ENCODE peak calls at places on chromosomes 5 and 9, in seven cellular contexts. One of them, this sample, is unnamed.

GRCh38 chr5:145830594-145830993 is 4.5 kb downstream of the PRELID2 start:
- DNase-seq in Caco-2: no peak
- DNase-seq in lower leg skin: no peak
- DNase-seq in sigmoid colon: no peak
- DNase-seq in HFF-Myc: no peak
- DNase-seq in bronchial epithelial cell: no peak
- DNase-seq in LNCaP clone FGC: no peak
- DNase-seq in this sample: no peak

GRCh38 chr9:110900451-110900850 is 137.8 kb downstream of the LPAR1 start:
- DNase-seq in Caco-2: no peak
- DNase-seq in lower leg skin: no peak
- DNase-seq in sigmoid colon: no peak
- DNase-seq in HFF-Myc: no peak
- DNase-seq in bronchial epithelial cell: no peak
- DNase-seq in LNCaP clone FGC: no peak
- DNase-seq in this sample: no peak

GRCh38 chr9:124306098-124306735 is 48.5 kb downstream of the NEK6 start:
- DNase-seq in Caco-2: no peak
- DNase-seq in lower leg skin: no peak
- DNase-seq in sigmoid colon: no peak
- DNase-seq in HFF-Myc: no peak
- DNase-seq in bronchial epithelial cell: peak; percentile 89
- DNase-seq in LNCaP clone FGC: no peak
- DNase-seq in this sample: no peak

GRCh38 chr5:55864606-55865541 is 13.7 kb downstream of the IL31RA start:
- DNase-seq in Caco-2: no peak
- DNase-seq in lower leg skin: no peak
- DNase-seq in sigmoid colon: no peak
- DNase-seq in HFF-Myc: no peak
- DNase-seq in bronchial epithelial cell: no peak
- DNase-seq in LNCaP clone FGC: no peak
- DNase-seq in this sample: no peak

GRCh38 chr5:95591490-95591901 is 28.4 kb upstream of the GPR150 start:
- DNase-seq in Caco-2: no peak
- DNase-seq in lower leg skin: no peak
- DNase-seq in sigmoid colon: no peak
- DNase-seq in HFF-Myc: no peak
- DNase-seq in bronchial epithelial cell: peak; percentile 87
- DNase-seq in LNCaP clone FGC: no peak
- DNase-seq in this sample: no peak

GRCh38 chr5:91186101-91186500 is 197.0 kb downstream of the ARRDC3 start:
- DNase-seq in Caco-2: no peak
- DNase-seq in lower leg skin: no peak
- DNase-seq in sigmoid colon: no peak
- DNase-seq in HFF-Myc: no peak
- DNase-seq in bronchial epithelial cell: no peak
- DNase-seq in LNCaP clone FGC: no peak
- DNase-seq in this sample: no peak

GRCh38 chr9:31807574-31808256 is 576.7 kb upstream of the ACO1 start:
- DNase-seq in Caco-2: peak; percentile 56
- DNase-seq in lower leg skin: no peak
- DNase-seq in sigmoid colon: no peak
- DNase-seq in HFF-Myc: no peak
- DNase-seq in bronchial epithelial cell: no peak
- DNase-seq in LNCaP clone FGC: no peak
- DNase-seq in this sample: no peak

GRCh38 chr9:17291766-17292165 is 156.9 kb downstream of the CNTLN start:
- DNase-seq in Caco-2: no peak
- DNase-seq in lower leg skin: no peak
- DNase-seq in sigmoid colon: no peak
- DNase-seq in HFF-Myc: no peak
- DNase-seq in bronchial epithelial cell: peak; percentile 25
- DNase-seq in LNCaP clone FGC: no peak
- DNase-seq in this sample: no peak

GRCh38 chr5:98865690-98866089 is 63.1 kb downstream of the CHD1 start:
- DNase-seq in Caco-2: no peak
- DNase-seq in lower leg skin: no peak
- DNase-seq in sigmoid colon: no peak
- DNase-seq in HFF-Myc: no peak
- DNase-seq in bronchial epithelial cell: no peak
- DNase-seq in LNCaP clone FGC: no peak
- DNase-seq in this sample: no peak

DNA sequence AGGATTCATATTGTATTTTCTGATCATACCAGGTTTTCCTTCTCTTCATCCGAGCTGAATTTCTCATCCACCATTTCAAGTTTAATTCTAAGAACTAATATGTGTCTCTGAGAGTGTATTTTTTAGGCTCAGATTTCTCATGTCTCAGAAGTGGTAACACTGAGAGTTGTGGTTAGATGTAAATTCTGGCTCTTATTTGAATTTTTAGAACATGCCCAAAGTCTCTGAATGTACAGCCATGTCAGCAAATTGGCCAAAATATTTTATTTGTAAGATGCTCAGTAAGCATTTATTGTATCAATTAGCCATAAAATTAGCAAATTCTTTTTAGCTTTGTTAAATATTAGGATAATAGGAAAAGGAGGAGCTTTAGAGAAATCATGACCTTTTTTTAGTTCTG is 16.6 kb downstream of the SV2C start:
- DNase-seq in Caco-2: no peak
- DNase-seq in lower leg skin: no peak
- DNase-seq in sigmoid colon: no peak
- DNase-seq in HFF-Myc: no peak
- DNase-seq in bronchial epithelial cell: no peak
- DNase-seq in LNCaP clone FGC: no peak
- DNase-seq in this sample: no peak
- H3K4me3 ChIP-seq in Caco-2: no peak overlapping the region
- H3K4me3 ChIP-seq in lower leg skin: no peak overlapping the region
- H3K4me3 ChIP-seq in sigmoid colon: no peak overlapping the region
- H3K4me3 ChIP-seq in HFF-Myc: no peak overlapping the region
- H3K4me3 ChIP-seq in bronchial epithelial cell: no peak overlapping the region
- H3K4me3 ChIP-seq in LNCaP clone FGC: no peak overlapping the region
- H3K4me3 ChIP-seq in this sample: no peak overlapping the region

GRCh38 chr5:149640350-149640999 is 59.2 kb downstream of the ARHGEF37 start:
- DNase-seq in Caco-2: no peak
- DNase-seq in lower leg skin: no peak
- DNase-seq in sigmoid colon: peak; percentile 66
- DNase-seq in HFF-Myc: no peak
- DNase-seq in bronchial epithelial cell: no peak
- DNase-seq in LNCaP clone FGC: no peak
- DNase-seq in this sample: no peak

GRCh38 chr5:149639718-149640117 is 58.4 kb downstream of the ARHGEF37 start:
- DNase-seq in Caco-2: no peak
- DNase-seq in lower leg skin: no peak
- DNase-seq in sigmoid colon: peak; percentile 63
- DNase-seq in HFF-Myc: no peak
- DNase-seq in bronchial epithelial cell: no peak
- DNase-seq in LNCaP clone FGC: no peak
- DNase-seq in this sample: no peak

GRCh38 chr5:149641600-149641999 is 60.3 kb downstream of the ARHGEF37 start:
- DNase-seq in Caco-2: no peak
- DNase-seq in lower leg skin: no peak
- DNase-seq in sigmoid colon: peak; percentile 22
- DNase-seq in HFF-Myc: no peak
- DNase-seq in bronchial epithelial cell: no peak
- DNase-seq in LNCaP clone FGC: no peak
- DNase-seq in this sample: no peak

GRCh38 chr5:149638546-149639241 is 57.4 kb downstream of the ARHGEF37 start:
- DNase-seq in Caco-2: no peak
- DNase-seq in lower leg skin: no peak
- DNase-seq in sigmoid colon: peak; percentile 56
- DNase-seq in HFF-Myc: no peak
- DNase-seq in bronchial epithelial cell: no peak
- DNase-seq in LNCaP clone FGC: no peak
- DNase-seq in this sample: no peak

DNA sequence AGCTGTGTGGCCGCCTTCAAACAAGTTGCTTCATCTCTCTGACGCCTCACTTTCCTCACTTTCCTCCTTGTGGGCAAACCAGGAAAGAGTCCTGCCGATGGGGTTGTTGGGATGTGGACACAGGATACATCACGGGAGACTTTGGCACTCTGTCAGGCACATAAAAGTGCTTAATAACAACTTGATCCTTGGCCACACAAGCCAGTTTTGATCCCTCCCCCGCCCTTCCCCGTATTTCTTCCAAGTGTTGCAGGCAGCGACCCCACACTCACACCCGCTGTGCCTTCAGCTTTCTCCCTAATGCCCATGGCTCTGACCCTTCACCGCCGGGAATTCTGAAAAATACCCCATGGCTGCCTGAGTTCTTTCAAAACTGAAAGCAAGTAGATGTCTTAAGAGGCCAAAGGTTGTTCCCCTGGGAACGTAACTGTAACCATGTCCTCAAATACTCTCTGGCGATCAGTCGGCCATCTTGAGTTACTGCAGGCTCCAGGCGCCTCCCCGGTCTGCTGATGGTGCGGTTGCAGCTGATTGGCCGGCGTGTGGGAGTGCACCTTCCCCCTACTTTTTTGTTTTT is 59.8 kb downstream of the ARHGEF37 start:
- DNase-seq in Caco-2: no peak
- DNase-seq in lower leg skin: no peak
- DNase-seq in sigmoid colon: peak; percentile 90
- DNase-seq in HFF-Myc: no peak
- DNase-seq in bronchial epithelial cell: no peak
- DNase-seq in LNCaP clone FGC: peak; percentile 78
- DNase-seq in this sample: no peak
- H3K4me3 ChIP-seq in Caco-2: no peak overlapping the region
- H3K4me3 ChIP-seq in lower leg skin: no peak overlapping the region
- H3K4me3 ChIP-seq in sigmoid colon: peak overlapping the region; percentile 23
- H3K4me3 ChIP-seq in HFF-Myc: no peak overlapping the region
- H3K4me3 ChIP-seq in bronchial epithelial cell: no peak overlapping the region
- H3K4me3 ChIP-seq in LNCaP clone FGC: no peak overlapping the region
- H3K4me3 ChIP-seq in this sample: peak overlapping the region; percentile 12

GRCh38 chr5:88660947-88661869 is 221.8 kb downstream of the MEF2C start:
- DNase-seq in Caco-2: peak; percentile 89
- DNase-seq in lower leg skin: no peak
- DNase-seq in sigmoid colon: peak; percentile 83
- DNase-seq in HFF-Myc: no peak
- DNase-seq in bronchial epithelial cell: peak; percentile 28
- DNase-seq in LNCaP clone FGC: peak; percentile 87
- DNase-seq in this sample: peak; percentile 67
- H3K4me3 ChIP-seq in Caco-2: peak overlapping the region; percentile 41
- H3K4me3 ChIP-seq in lower leg skin: no peak overlapping the region
- H3K4me3 ChIP-seq in sigmoid colon: peak overlapping the region; percentile 26
- H3K4me3 ChIP-seq in HFF-Myc: peak overlapping the region; percentile 28
- H3K4me3 ChIP-seq in bronchial epithelial cell: peak overlapping the region; percentile 14
- H3K4me3 ChIP-seq in LNCaP clone FGC: peak overlapping the region; percentile 52
- H3K4me3 ChIP-seq in this sample: peak overlapping the region; percentile 31

GRCh38 chr5:75012748-75013147 is 39.6 kb downstream of the GCNT4 start:
- DNase-seq in Caco-2: no peak
- DNase-seq in lower leg skin: no peak
- DNase-seq in sigmoid colon: no peak
- DNase-seq in HFF-Myc: no peak
- DNase-seq in bronchial epithelial cell: no peak
- DNase-seq in LNCaP clone FGC: no peak
- DNase-seq in this sample: no peak

GRCh38 chr5:75020016-75020656 is 32.2 kb downstream of the GCNT4 start:
- DNase-seq in Caco-2: no peak
- DNase-seq in lower leg skin: no peak
- DNase-seq in sigmoid colon: no peak
- DNase-seq in HFF-Myc: no peak
- DNase-seq in bronchial epithelial cell: no peak
- DNase-seq in LNCaP clone FGC: peak; percentile 14
- DNase-seq in this sample: no peak

GRCh38 chr5:75018805-75019587 is 33.4 kb downstream of the GCNT4 start:
- DNase-seq in Caco-2: no peak
- DNase-seq in lower leg skin: no peak
- DNase-seq in sigmoid colon: no peak
- DNase-seq in HFF-Myc: no peak
- DNase-seq in bronchial epithelial cell: no peak
- DNase-seq in LNCaP clone FGC: no peak
- DNase-seq in this sample: no peak

GRCh38 chr5:75017971-75018370 is 34.4 kb downstream of the GCNT4 start:
- DNase-seq in Caco-2: no peak
- DNase-seq in lower leg skin: no peak
- DNase-seq in sigmoid colon: no peak
- DNase-seq in HFF-Myc: no peak
- DNase-seq in bronchial epithelial cell: no peak
- DNase-seq in LNCaP clone FGC: no peak
- DNase-seq in this sample: no peak

GRCh38 chr5:75016896-75017295 is 35.5 kb downstream of the GCNT4 start:
- DNase-seq in Caco-2: no peak
- DNase-seq in lower leg skin: no peak
- DNase-seq in sigmoid colon: no peak
- DNase-seq in HFF-Myc: no peak
- DNase-seq in bronchial epithelial cell: no peak
- DNase-seq in LNCaP clone FGC: no peak
- DNase-seq in this sample: no peak
- H3K4me3 ChIP-seq in Caco-2: no peak overlapping the region
- H3K4me3 ChIP-seq in lower leg skin: no peak overlapping the region
- H3K4me3 ChIP-seq in sigmoid colon: no peak overlapping the region
- H3K4me3 ChIP-seq in HFF-Myc: no peak overlapping the region
- H3K4me3 ChIP-seq in bronchial epithelial cell: no peak overlapping the region
- H3K4me3 ChIP-seq in LNCaP clone FGC: no peak overlapping the region
- H3K4me3 ChIP-seq in this sample: no peak overlapping the region

GRCh38 chr5:115842089-115842881 is 550 bp downstream of the AP3S1 start:
- DNase-seq in Caco-2: no peak
- DNase-seq in lower leg skin: no peak
- DNase-seq in sigmoid colon: no peak
- DNase-seq in HFF-Myc: no peak
- DNase-seq in bronchial epithelial cell: no peak
- DNase-seq in LNCaP clone FGC: peak; percentile 7
- DNase-seq in this sample: no peak
- H3K4me3 ChIP-seq in Caco-2: peak overlapping the region; percentile 61
- H3K4me3 ChIP-seq in lower leg skin: peak overlapping the region; percentile 88
- H3K4me3 ChIP-seq in sigmoid colon: peak overlapping the region; percentile 97
- H3K4me3 ChIP-seq in HFF-Myc: peak overlapping the region; percentile 69
- H3K4me3 ChIP-seq in bronchial epithelial cell: peak overlapping the region; percentile 94
- H3K4me3 ChIP-seq in LNCaP clone FGC: peak overlapping the region; percentile 88
- H3K4me3 ChIP-seq in this sample: peak overlapping the region; percentile 94

GRCh38 chr5:138752951-138753793 is at the start of gene CTNNA1:
- DNase-seq in Caco-2: peak; percentile 91
- DNase-seq in lower leg skin: peak; percentile 60
- DNase-seq in sigmoid colon: peak; percentile 89
- DNase-seq in HFF-Myc: no peak
- DNase-seq in bronchial epithelial cell: peak; percentile 61
- DNase-seq in LNCaP clone FGC: no peak
- DNase-seq in this sample: peak; percentile 91
- H3K4me3 ChIP-seq in Caco-2: peak within 1 kb of the TSS; percentile 86
- H3K4me3 ChIP-seq in lower leg skin: peak within 1 kb of the TSS; percentile 95
- H3K4me3 ChIP-seq in sigmoid colon: peak within 1 kb of the TSS; percentile 100
- H3K4me3 ChIP-seq in HFF-Myc: peak within 1 kb of the TSS; percentile 91
- H3K4me3 ChIP-seq in bronchial epithelial cell: peak within 1 kb of the TSS; percentile 73
- H3K4me3 ChIP-seq in LNCaP clone FGC: peak within 1 kb of the TSS; percentile 80
- H3K4me3 ChIP-seq in this sample: peak within 1 kb of the TSS; percentile 91

GRCh38 chr9:21856301-21857094 is 54.1 kb downstream of the MTAP start:
- DNase-seq in Caco-2: no peak
- DNase-seq in lower leg skin: no peak
- DNase-seq in sigmoid colon: no peak
- DNase-seq in HFF-Myc: peak; percentile 67
- DNase-seq in bronchial epithelial cell: peak; percentile 40
- DNase-seq in LNCaP clone FGC: peak; percentile 7
- DNase-seq in this sample: no peak
- H3K4me3 ChIP-seq in Caco-2: no peak overlapping the region
- H3K4me3 ChIP-seq in lower leg skin: no peak overlapping the region
- H3K4me3 ChIP-seq in sigmoid colon: no peak overlapping the region
- H3K4me3 ChIP-seq in HFF-Myc: no peak overlapping the region
- H3K4me3 ChIP-seq in bronchial epithelial cell: no peak overlapping the region
- H3K4me3 ChIP-seq in LNCaP clone FGC: no peak overlapping the region
- H3K4me3 ChIP-seq in this sample: no peak overlapping the region

DNA sequence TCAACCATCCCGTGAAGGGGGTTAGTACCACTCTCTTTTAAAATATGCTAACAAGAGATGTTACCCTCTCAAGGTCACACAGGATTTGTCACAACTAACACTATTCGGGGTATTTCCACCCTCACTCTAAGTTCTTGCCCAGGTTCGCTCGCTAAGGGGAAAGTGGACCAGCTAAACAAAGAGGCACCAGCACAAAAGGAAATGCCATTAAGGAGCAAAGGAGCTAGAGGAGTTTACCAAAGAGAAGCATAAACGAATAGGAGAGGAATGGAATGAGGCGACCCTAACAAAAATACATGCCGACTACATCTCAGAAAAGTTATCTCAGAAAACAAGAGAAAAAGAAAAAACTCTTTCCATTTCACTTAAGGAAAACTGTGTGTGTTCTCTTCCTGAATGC is 170.9 kb downstream of the DCP2 start:
- DNase-seq in Caco-2: no peak
- DNase-seq in lower leg skin: no peak
- DNase-seq in sigmoid colon: no peak
- DNase-seq in HFF-Myc: no peak
- DNase-seq in bronchial epithelial cell: no peak
- DNase-seq in LNCaP clone FGC: no peak
- DNase-seq in this sample: no peak
- H3K4me3 ChIP-seq in Caco-2: no peak overlapping the region
- H3K4me3 ChIP-seq in lower leg skin: no peak overlapping the region
- H3K4me3 ChIP-seq in sigmoid colon: no peak overlapping the region
- H3K4me3 ChIP-seq in HFF-Myc: no peak overlapping the region
- H3K4me3 ChIP-seq in bronchial epithelial cell: no peak overlapping the region
- H3K4me3 ChIP-seq in LNCaP clone FGC: no peak overlapping the region
- H3K4me3 ChIP-seq in this sample: no peak overlapping the region